ENCODE peak calls at places on chromosomes 3 and 15, in nine cellular contexts. One of them, this sample, is unnamed.

GRCh38 chr3:194255252-194256039 is 95.7 kb downstream of the CPN2 start:
- DNase-seq in GM20000: peak
- DNase-seq in endothelial cell: peak
- DNase-seq in ovary: no peak
- DNase-seq in AG09309: no peak
- DNase-seq in A549: no peak
- DNase-seq in HFFc6: no peak
- DNase-seq in left ventricle myocardium inferior: peak
- DNase-seq in keratinocyte: no peak
- DNase-seq in this sample: no peak

GRCh38 chr3:129940086-129940485 is 34.4 kb upstream of the TRH start:
- DNase-seq in endothelial cell: no peak
- DNase-seq in ovary: no peak
- DNase-seq in HFFc6: peak
- DNase-seq in AG09309: no peak
- DNase-seq in GM20000: no peak
- DNase-seq in left ventricle myocardium inferior: no peak
- DNase-seq in keratinocyte: no peak
- DNase-seq in A549: no peak
- DNase-seq in this sample: no peak

GRCh38 chr15:74716647-74717046 is 8.7 kb downstream of the CYP1A1 start:
- DNase-seq in endothelial cell: no peak
- DNase-seq in A549: no peak
- DNase-seq in HFFc6: no peak
- DNase-seq in ovary: no peak
- DNase-seq in left ventricle myocardium inferior: no peak
- DNase-seq in keratinocyte: no peak
- DNase-seq in GM20000: no peak
- DNase-seq in AG09309: no peak
- DNase-seq in this sample: no peak

GRCh38 chr3:170751083-170751893 is 118.7 kb downstream of the RPL22L1 start:
- DNase-seq in endothelial cell: no peak
- DNase-seq in HFFc6: peak
- DNase-seq in A549: peak
- DNase-seq in GM20000: no peak
- DNase-seq in ovary: peak
- DNase-seq in left ventricle myocardium inferior: peak
- DNase-seq in AG09309: peak
- DNase-seq in keratinocyte: no peak
- DNase-seq in this sample: no peak

GRCh38 chr15:80480909-80481308 is 76.7 kb downstream of the ARNT2 start:
- DNase-seq in A549: no peak
- DNase-seq in keratinocyte: no peak
- DNase-seq in ovary: peak
- DNase-seq in GM20000: no peak
- DNase-seq in left ventricle myocardium inferior: peak
- DNase-seq in AG09309: peak
- DNase-seq in HFFc6: peak
- DNase-seq in endothelial cell: no peak
- DNase-seq in this sample: no peak

GRCh38 chr3:159788291-159788690 is 200.3 kb upstream of the IL12A start:
- DNase-seq in keratinocyte: no peak
- DNase-seq in A549: no peak
- DNase-seq in HFFc6: no peak
- DNase-seq in AG09309: no peak
- DNase-seq in left ventricle myocardium inferior: no peak
- DNase-seq in endothelial cell: no peak
- DNase-seq in ovary: no peak
- DNase-seq in GM20000: no peak
- DNase-seq in this sample: no peak

GRCh38 chr3:122975924-122976293 is 51.7 kb downstream of the SEMA5B start:
- DNase-seq in ovary: no peak
- DNase-seq in A549: no peak
- DNase-seq in HFFc6: no peak
- DNase-seq in endothelial cell: no peak
- DNase-seq in GM20000: no peak
- DNase-seq in AG09309: no peak
- DNase-seq in left ventricle myocardium inferior: no peak
- DNase-seq in keratinocyte: no peak
- DNase-seq in this sample: no peak

GRCh38 chr3:19077388-19077787 is 70.9 kb upstream of the KCNH8 start:
- DNase-seq in left ventricle myocardium inferior: no peak
- DNase-seq in HFFc6: no peak
- DNase-seq in GM20000: no peak
- DNase-seq in keratinocyte: no peak
- DNase-seq in A549: no peak
- DNase-seq in AG09309: no peak
- DNase-seq in endothelial cell: no peak
- DNase-seq in ovary: no peak
- DNase-seq in this sample: no peak

GRCh38 chr3:132784502-132785025 is 62.4 kb upstream of the NPHP3 start:
- DNase-seq in HFFc6: no peak
- DNase-seq in A549: no peak
- DNase-seq in left ventricle myocardium inferior: no peak
- DNase-seq in GM20000: no peak
- DNase-seq in ovary: no peak
- DNase-seq in endothelial cell: no peak
- DNase-seq in AG09309: no peak
- DNase-seq in keratinocyte: no peak
- DNase-seq in this sample: no peak

GRCh38 chr3:197524128-197524527 is 31.6 kb downstream of the BDH1 start:
- DNase-seq in left ventricle myocardium inferior: no peak
- DNase-seq in ovary: no peak
- DNase-seq in keratinocyte: no peak
- DNase-seq in GM20000: no peak
- DNase-seq in A549: no peak
- DNase-seq in HFFc6: no peak
- DNase-seq in endothelial cell: no peak
- DNase-seq in AG09309: no peak
- DNase-seq in this sample: no peak

GRCh38 chr15:82792068-82792467 is 13.8 kb downstream of the FSD2 start:
- DNase-seq in endothelial cell: no peak
- DNase-seq in left ventricle myocardium inferior: no peak
- DNase-seq in keratinocyte: peak
- DNase-seq in ovary: no peak
- DNase-seq in HFFc6: no peak
- DNase-seq in AG09309: no peak
- DNase-seq in GM20000: no peak
- DNase-seq in A549: no peak
- DNase-seq in this sample: no peak

GRCh38 chr3:107283948-107284347 is 93.3 kb upstream of the CCDC54 start:
- DNase-seq in keratinocyte: no peak
- DNase-seq in AG09309: no peak
- DNase-seq in left ventricle myocardium inferior: no peak
- DNase-seq in A549: no peak
- DNase-seq in HFFc6: no peak
- DNase-seq in ovary: no peak
- DNase-seq in endothelial cell: no peak
- DNase-seq in GM20000: no peak
- DNase-seq in this sample: no peak

GRCh38 chr15:56835598-56836275 is 82.7 kb upstream of the TCF12 start:
- DNase-seq in A549: no peak
- DNase-seq in GM20000: no peak
- DNase-seq in left ventricle myocardium inferior: no peak
- DNase-seq in endothelial cell: no peak
- DNase-seq in AG09309: peak
- DNase-seq in HFFc6: peak
- DNase-seq in keratinocyte: no peak
- DNase-seq in ovary: peak
- DNase-seq in this sample: no peak

GRCh38 chr3:10447527-10448260 is 57.7 kb downstream of the ATP2B2 start:
- DNase-seq in keratinocyte: no peak
- DNase-seq in endothelial cell: no peak
- DNase-seq in ovary: no peak
- DNase-seq in A549: no peak
- DNase-seq in HFFc6: no peak
- DNase-seq in left ventricle myocardium inferior: no peak
- DNase-seq in GM20000: no peak
- DNase-seq in AG09309: no peak
- DNase-seq in this sample: no peak

GRCh38 chr3:195073866-195074860 is 196.8 kb downstream of the XXYLT1 start:
- DNase-seq in GM20000: no peak
- DNase-seq in ovary: peak
- DNase-seq in endothelial cell: no peak
- DNase-seq in keratinocyte: no peak
- DNase-seq in AG09309: no peak
- DNase-seq in HFFc6: no peak
- DNase-seq in left ventricle myocardium inferior: peak
- DNase-seq in A549: no peak
- DNase-seq in this sample: no peak

GRCh38 chr15:66484539-66485112 is 12.9 kb downstream of the SNAPC5 start:
- DNase-seq in HFFc6: no peak
- DNase-seq in AG09309: no peak
- DNase-seq in ovary: no peak
- DNase-seq in A549: no peak
- DNase-seq in endothelial cell: no peak
- DNase-seq in keratinocyte: no peak
- DNase-seq in GM20000: no peak
- DNase-seq in left ventricle myocardium inferior: no peak
- DNase-seq in this sample: no peak

GRCh38 chr15:76674883-76675282 is 230.3 kb downstream of the SCAPER start:
- DNase-seq in left ventricle myocardium inferior: no peak
- DNase-seq in HFFc6: peak
- DNase-seq in A549: no peak
- DNase-seq in GM20000: no peak
- DNase-seq in endothelial cell: no peak
- DNase-seq in AG09309: no peak
- DNase-seq in ovary: no peak
- DNase-seq in keratinocyte: no peak
- DNase-seq in this sample: no peak

GRCh38 chr15:93088200-93088980 is 621 bp downstream of the RGMA start:
- DNase-seq in ovary: peak
- DNase-seq in keratinocyte: no peak
- DNase-seq in GM20000: peak
- DNase-seq in endothelial cell: peak
- DNase-seq in HFFc6: no peak
- DNase-seq in AG09309: no peak
- DNase-seq in left ventricle myocardium inferior: peak
- DNase-seq in A549: peak
- DNase-seq in this sample: peak

GRCh38 chr3:171162986-171163723 is 136.6 kb upstream of the SLC2A2 start:
- DNase-seq in ovary: no peak
- DNase-seq in A549: peak
- DNase-seq in HFFc6: no peak
- DNase-seq in AG09309: no peak
- DNase-seq in left ventricle myocardium inferior: no peak
- DNase-seq in endothelial cell: no peak
- DNase-seq in GM20000: peak
- DNase-seq in keratinocyte: no peak
- DNase-seq in this sample: peak

GRCh38 chr3:72299321-72299802 is 514.4 kb upstream of the PROK2 start:
- DNase-seq in AG09309: no peak
- DNase-seq in left ventricle myocardium inferior: no peak
- DNase-seq in A549: no peak
- DNase-seq in GM20000: no peak
- DNase-seq in ovary: no peak
- DNase-seq in HFFc6: peak
- DNase-seq in endothelial cell: no peak
- DNase-seq in keratinocyte: no peak
- DNase-seq in this sample: no peak

GRCh38 chr3:147864754-147865354 is 455.7 kb downstream of the ZIC1 start:
- DNase-seq in keratinocyte: no peak
- DNase-seq in HFFc6: no peak
- DNase-seq in A549: no peak
- DNase-seq in GM20000: no peak
- DNase-seq in AG09309: no peak
- DNase-seq in left ventricle myocardium inferior: no peak
- DNase-seq in endothelial cell: no peak
- DNase-seq in ovary: no peak
- DNase-seq in this sample: no peak

GRCh38 chr15:55564347-55565145 is 23.6 kb downstream of the PYGO1 start:
- DNase-seq in A549: no peak
- DNase-seq in ovary: no peak
- DNase-seq in AG09309: no peak
- DNase-seq in keratinocyte: no peak
- DNase-seq in HFFc6: no peak
- DNase-seq in left ventricle myocardium inferior: no peak
- DNase-seq in endothelial cell: no peak
- DNase-seq in GM20000: no peak
- DNase-seq in this sample: no peak
- TF ChIP-seq CTCF in A549: no peak
- TF ChIP-seq CTCF in ovary: no peak
- TF ChIP-seq CTCF in AG09309: no peak
- TF ChIP-seq CTCF in keratinocyte: peak
- TF ChIP-seq CTCF in HFFc6: no peak
- TF ChIP-seq CTCF in left ventricle myocardium inferior: no peak
- TF ChIP-seq CTCF in endothelial cell: no peak
- TF ChIP-seq CTCF in GM20000: no peak
- TF ChIP-seq CTCF in this sample: no peak

DNA sequence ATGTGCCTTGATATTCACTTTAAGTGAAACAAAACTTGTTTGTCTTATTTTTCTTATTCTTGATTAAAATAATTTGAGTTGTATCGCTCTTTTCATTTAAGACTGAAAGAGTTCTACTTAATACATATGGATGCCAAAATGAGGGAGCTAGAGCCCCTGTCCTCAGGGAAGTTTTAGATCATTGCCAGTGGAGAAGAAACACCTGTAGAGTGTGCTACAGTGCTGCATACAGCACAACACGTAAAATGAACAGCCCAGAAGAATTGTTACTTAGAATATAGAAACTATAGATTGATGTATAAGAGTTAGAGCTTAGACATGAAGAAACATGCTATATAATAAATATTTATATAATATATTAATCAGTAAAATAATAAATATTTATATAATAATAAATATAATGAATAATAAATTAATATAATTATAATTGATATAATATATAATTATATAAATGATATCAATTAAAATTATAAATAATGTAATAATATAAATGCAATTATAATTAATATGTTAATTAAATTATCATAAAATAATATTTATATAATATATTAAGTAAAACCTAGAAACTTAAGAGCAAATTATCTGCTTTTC is 1234.7 kb downstream of the ROBO2 start:
- DNase-seq in HFFc6: no peak
- DNase-seq in AG09309: no peak
- DNase-seq in keratinocyte: no peak
- DNase-seq in endothelial cell: no peak
- DNase-seq in GM20000: no peak
- DNase-seq in left ventricle myocardium inferior: no peak
- DNase-seq in ovary: no peak
- DNase-seq in A549: no peak
- DNase-seq in this sample: no peak
- TF ChIP-seq CTCF in HFFc6: no peak
- TF ChIP-seq CTCF in AG09309: no peak
- TF ChIP-seq CTCF in keratinocyte: no peak
- TF ChIP-seq CTCF in endothelial cell: no peak
- TF ChIP-seq CTCF in GM20000: no peak
- TF ChIP-seq CTCF in left ventricle myocardium inferior: no peak
- TF ChIP-seq CTCF in ovary: no peak
- TF ChIP-seq CTCF in A549: no peak
- TF ChIP-seq CTCF in this sample: no peak

GRCh38 chr3:8742921-8743605 is 9.5 kb downstream of the CAV3 start:
- DNase-seq in ovary: no peak
- DNase-seq in endothelial cell: no peak
- DNase-seq in left ventricle myocardium inferior: no peak
- DNase-seq in A549: peak
- DNase-seq in HFFc6: peak
- DNase-seq in GM20000: no peak
- DNase-seq in keratinocyte: no peak
- DNase-seq in AG09309: no peak
- DNase-seq in this sample: no peak
- TF ChIP-seq CTCF in ovary: no peak
- TF ChIP-seq CTCF in endothelial cell: no peak
- TF ChIP-seq CTCF in left ventricle myocardium inferior: no peak
- TF ChIP-seq CTCF in A549: no peak
- TF ChIP-seq CTCF in HFFc6: no peak
- TF ChIP-seq CTCF in GM20000: no peak
- TF ChIP-seq CTCF in keratinocyte: no peak
- TF ChIP-seq CTCF in AG09309: no peak
- TF ChIP-seq CTCF in this sample: no peak

GRCh38 chr3:51221959-51222358 is 163.1 kb upstream of the MANF start:
- DNase-seq in A549: no peak
- DNase-seq in GM20000: no peak
- DNase-seq in keratinocyte: no peak
- DNase-seq in left ventricle myocardium inferior: no peak
- DNase-seq in ovary: no peak
- DNase-seq in endothelial cell: no peak
- DNase-seq in HFFc6: no peak
- DNase-seq in AG09309: no peak
- DNase-seq in this sample: no peak
- TF ChIP-seq CTCF in A549: no peak
- TF ChIP-seq CTCF in GM20000: no peak
- TF ChIP-seq CTCF in keratinocyte: no peak
- TF ChIP-seq CTCF in left ventricle myocardium inferior: no peak
- TF ChIP-seq CTCF in ovary: no peak
- TF ChIP-seq CTCF in endothelial cell: no peak
- TF ChIP-seq CTCF in HFFc6: no peak
- TF ChIP-seq CTCF in AG09309: no peak
- TF ChIP-seq CTCF in this sample: no peak